ENCODE peak calls at places on chromosomes 12 and 14, in four cellular contexts. B is endothelial cell of umbilical vein, C is tibial artery, L is AG09309. Q is an unnamed sample.

GRCh38 chr14:53963491-53964227 is 7.0 kb upstream of the BMP4 start:
- DNase-seq in B (peak), C (peak), L (no peak), Q (no peak)

GRCh38 chr14:88562831-88563686 is at the start of gene ZC3H14:
- DNase-seq in B (peak), C (peak), L (no peak), Q (peak)

GRCh38 chr14:61290686-61291085 is 9.5 kb upstream of the TMEM30B start:
- DNase-seq in B (no peak), C (no peak), L (no peak), Q (no peak)

GRCh38 chr14:87638196-87638595 is 354.8 kb downstream of the GALC start:
- DNase-seq in B (no peak), C (no peak), L (no peak), Q (no peak)

GRCh38 chr12:105812356-105812755 is 326.4 kb downstream of the NUAK1 start:
- DNase-seq in B (no peak), C (no peak), L (no peak), Q (no peak)

GRCh38 chr14:77314043-77314442 is 6.6 kb downstream of the POMT2 start:
- DNase-seq in B (no peak), C (no peak), L (peak), Q (peak)

GRCh38 chr12:125239563-125239962 is 174.3 kb downstream of the AACS start:
- DNase-seq in B (no peak), C (no peak), L (no peak), Q (no peak)

GRCh38 chr14:61761557-61761956 is 663 bp upstream of the SNAPC1 start:
- DNase-seq in B (no peak), C (no peak), L (no peak), Q (no peak)

GRCh38 chr12:54173066-54173726 is 15.6 kb downstream of the SMUG1 start:
- DNase-seq in B (peak), C (no peak), L (no peak), Q (peak)

GRCh38 chr14:105154476-105154871 is 14.1 kb downstream of the JAG2 start:
- DNase-seq in B (no peak), C (no peak), L (no peak), Q (no peak)
- H3K4me3 ChIP-seq in B (no peak), C (no peak), L (no peak), Q (no peak)

DNA sequence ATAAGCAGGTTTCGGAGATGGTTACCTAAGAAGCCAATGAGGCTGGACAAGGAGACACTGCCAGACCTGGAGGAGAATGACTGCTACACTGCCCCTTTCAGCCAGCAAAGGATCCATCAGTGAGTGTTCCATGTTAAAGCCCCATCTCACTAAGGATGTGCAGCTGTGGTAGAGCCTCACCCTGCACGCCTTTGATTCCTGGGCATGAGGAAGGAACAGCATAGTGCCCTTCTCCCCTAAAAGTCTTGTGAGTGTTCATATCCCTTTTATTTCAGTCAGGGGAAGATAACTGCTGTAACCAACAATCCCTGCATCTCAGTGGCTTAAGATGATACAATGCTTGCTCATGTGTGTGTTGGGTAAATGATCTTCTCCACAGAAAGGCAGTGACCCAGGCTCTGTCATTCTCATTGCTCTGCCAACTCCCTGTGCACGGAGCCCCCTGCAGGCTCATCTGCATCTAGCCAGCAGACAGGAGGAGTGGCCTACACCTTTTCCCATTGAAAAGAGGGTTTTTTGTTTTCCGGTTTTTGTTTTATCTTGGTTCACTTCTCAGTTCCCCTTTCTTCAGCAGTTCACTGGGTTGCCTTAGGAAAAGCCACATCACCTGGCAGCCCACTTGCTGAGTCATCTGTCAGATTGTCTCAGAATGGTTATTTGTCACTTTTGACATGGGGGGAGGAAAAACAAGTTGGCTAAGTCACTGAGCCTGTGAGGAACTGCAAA is 193.1 kb downstream of the ANO4 start:
- DNase-seq in B (peak), C (no peak), L (no peak), Q (peak)
- TF ChIP-seq CTCF in B (peak), C (no peak), L (peak), Q (peak)

GRCh38 chr14:93430319-93430801 is 379 bp upstream of the UNC79 start:
- DNase-seq in B (no peak), C (no peak), L (no peak), Q (no peak)

GRCh38 chr14:93426750-93427149 is 4.0 kb upstream of the UNC79 start:
- DNase-seq in B (no peak), C (no peak), L (no peak), Q (no peak)

DNA sequence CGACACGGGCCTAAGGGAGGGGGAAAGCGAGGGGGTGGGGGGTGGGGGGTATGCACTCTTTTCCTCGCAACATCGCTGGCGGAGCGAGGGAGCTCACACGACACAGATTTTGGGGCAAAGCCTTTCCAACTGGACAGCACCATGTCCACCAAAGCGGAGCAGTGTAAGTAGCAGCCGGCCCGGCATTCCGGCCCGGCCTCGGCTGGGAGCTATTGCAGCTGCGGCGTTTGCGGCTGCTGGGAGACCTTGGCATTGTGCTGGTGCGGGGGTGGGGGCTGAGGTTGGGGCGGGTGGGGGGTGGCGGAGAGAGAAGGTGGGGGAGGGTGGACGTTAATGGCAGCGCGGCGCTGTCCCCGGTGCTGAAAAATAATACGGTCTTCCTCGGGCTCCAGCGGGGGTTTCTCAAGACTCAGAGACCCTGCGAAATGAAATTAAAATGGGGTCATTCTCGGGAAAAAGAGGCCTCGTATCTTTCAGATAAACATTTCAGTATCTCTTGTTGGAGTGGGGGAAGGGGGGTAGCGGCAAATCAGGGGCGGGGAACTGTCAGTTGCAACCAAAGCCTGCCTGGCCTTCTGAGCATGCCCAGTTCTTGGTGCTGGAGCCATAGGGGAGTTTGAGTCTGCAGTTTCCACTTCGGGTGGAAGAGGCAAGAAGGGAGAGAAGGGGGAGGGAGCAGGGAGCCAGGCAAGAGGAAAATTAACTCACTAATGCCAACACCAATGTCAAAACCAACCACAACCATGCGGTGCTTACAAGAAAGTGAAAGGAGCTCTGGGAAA is at the start of gene UNC79:
- DNase-seq in B (no peak), C (no peak), L (no peak), Q (no peak)
- H3K4me3 ChIP-seq in B (no peak), C (no peak), L (no peak), Q (no peak)

GRCh38 chr14:35261774-35262173 is 30.4 kb upstream of the PSMA6 start:
- DNase-seq in B (peak), C (no peak), L (no peak), Q (peak)
- TF ChIP-seq CTCF in B (no peak), C (peak), L (peak), Q (peak)

DNA sequence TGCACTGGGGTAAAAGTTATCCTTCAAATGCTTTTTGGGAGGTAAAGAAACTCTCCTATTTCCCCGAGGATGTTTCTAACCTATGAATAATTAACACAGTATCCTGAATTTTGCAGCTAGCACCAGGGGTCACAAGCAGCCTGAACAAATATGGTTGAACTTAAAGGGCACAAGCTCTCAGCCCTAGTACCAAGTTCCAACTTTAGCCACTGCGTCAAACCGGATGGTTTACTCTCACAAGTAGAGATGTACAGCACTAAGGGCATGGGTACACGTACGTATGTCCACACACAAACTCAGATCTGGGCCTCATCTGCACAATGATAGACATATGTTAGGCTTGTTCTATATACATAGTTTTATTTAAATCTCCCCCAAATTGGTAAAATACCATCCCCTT is 4.7 kb downstream of the CCDC88C start:
- DNase-seq in B (no peak), C (no peak), L (no peak), Q (no peak)
- H3K4me3 ChIP-seq in B (no peak), C (no peak), L (no peak), Q (no peak)

DNA sequence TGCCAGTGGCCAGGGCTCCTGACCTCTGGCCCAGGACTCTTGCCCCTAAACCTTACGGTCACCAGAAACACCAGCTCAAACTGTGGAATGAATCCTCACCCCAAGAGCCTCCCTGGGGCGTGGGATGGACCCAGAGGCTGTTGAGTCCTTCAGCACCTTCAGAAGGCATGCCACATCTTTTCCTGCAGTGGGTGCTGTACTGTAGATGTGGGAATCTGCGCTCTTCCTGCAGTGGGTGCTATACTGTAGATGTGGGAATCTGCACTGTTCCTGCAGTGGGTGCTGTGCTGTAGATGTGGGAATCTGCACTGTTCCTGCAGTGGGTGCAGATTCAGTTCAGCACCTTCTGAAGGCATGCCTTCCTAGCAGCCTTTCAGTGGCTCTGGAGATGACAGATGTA is 1.2 kb downstream of the KRT82 start:
- DNase-seq in B (no peak), C (no peak), L (no peak), Q (no peak)
- TF ChIP-seq CTCF in B (no peak), C (no peak), L (no peak), Q (peak)

GRCh38 chr12:75705749-75706719 is 194.6 kb upstream of the KRR1 start:
- DNase-seq in B (peak), C (no peak), L (peak), Q (peak)

GRCh38 chr12:75702477-75703093 is 191.2 kb upstream of the KRR1 start:
- DNase-seq in B (no peak), C (no peak), L (no peak), Q (no peak)

GRCh38 chr12:75703131-75703530 is 191.7 kb upstream of the KRR1 start:
- DNase-seq in B (no peak), C (no peak), L (no peak), Q (no peak)

GRCh38 chr12:75704664-75705063 is 193.3 kb upstream of the KRR1 start:
- DNase-seq in B (no peak), C (no peak), L (no peak), Q (no peak)

DNA sequence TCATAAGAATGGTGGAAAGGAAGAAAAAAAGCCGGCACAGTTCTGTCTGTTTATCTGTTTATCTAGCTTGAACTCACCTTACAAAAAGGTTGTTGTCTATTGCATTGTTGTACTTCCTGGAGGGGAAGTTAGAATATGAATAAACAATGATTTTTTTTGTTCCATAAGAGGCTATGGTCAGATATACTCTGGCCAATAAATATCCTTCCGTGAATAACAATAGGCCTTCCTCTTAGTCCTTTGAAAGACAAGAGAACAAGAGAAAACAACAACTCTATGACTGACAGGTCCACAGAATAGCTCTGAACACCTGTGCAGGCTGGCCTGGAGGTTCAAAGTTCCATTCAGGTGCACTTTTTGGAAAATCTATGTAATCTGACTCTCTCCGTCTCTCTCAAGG is 192.8 kb upstream of the KRR1 start:
- DNase-seq in B (peak), C (no peak), L (no peak), Q (no peak)
- H3K4me3 ChIP-seq in B (no peak), C (no peak), L (no peak), Q (no peak)

GRCh38 chr14:91155626-91156089 is 41.8 kb downstream of the DGLUCY start:
- DNase-seq in B (no peak), C (no peak), L (no peak), Q (no peak)
- TF ChIP-seq CTCF in B (no peak), C (no peak), L (no peak), Q (no peak)

Q was measured in fibroblast of villous mesenchyme.